ENCODE peak calls at places on chromosome 7, in eight cellular contexts. One of them, this sample, is unnamed.

GRCh38 chr7:4070214-4070613 is 611.9 kb upstream of the FOXK1 start:
- DNase-seq in left cardiac atrium: no peak
- DNase-seq in AG08396: no peak
- DNase-seq in choroid plexus epithelial cell: no peak
- DNase-seq in glomerular endothelial cell: no peak
- DNase-seq in HFF-Myc: no peak
- DNase-seq in AML-193: no peak
- DNase-seq in C1 segment of cervical spinal cord: no peak
- DNase-seq in this sample: no peak

GRCh38 chr7:75888464-75889222 is 9.8 kb downstream of the RHBDD2 start:
- DNase-seq in left cardiac atrium: no peak
- DNase-seq in AG08396: no peak
- DNase-seq in choroid plexus epithelial cell: no peak
- DNase-seq in glomerular endothelial cell: no peak
- DNase-seq in HFF-Myc: no peak
- DNase-seq in AML-193: no peak
- DNase-seq in C1 segment of cervical spinal cord: peak
- DNase-seq in this sample: no peak

GRCh38 chr7:128837521-128837921 is 7.3 kb downstream of the FLNC start:
- DNase-seq in left cardiac atrium: no peak
- DNase-seq in AG08396: no peak
- DNase-seq in choroid plexus epithelial cell: no peak
- DNase-seq in glomerular endothelial cell: no peak
- DNase-seq in HFF-Myc: no peak
- DNase-seq in AML-193: no peak
- DNase-seq in C1 segment of cervical spinal cord: no peak
- DNase-seq in this sample: no peak

GRCh38 chr7:158362912-158363905 is 224.4 kb downstream of the PTPRN2 start:
- DNase-seq in left cardiac atrium: no peak
- DNase-seq in AG08396: no peak
- DNase-seq in choroid plexus epithelial cell: no peak
- DNase-seq in glomerular endothelial cell: no peak
- DNase-seq in HFF-Myc: no peak
- DNase-seq in AML-193: no peak
- DNase-seq in C1 segment of cervical spinal cord: no peak
- DNase-seq in this sample: no peak

GRCh38 chr7:92750440-92750839 is 85.9 kb downstream of the CDK6 start:
- DNase-seq in left cardiac atrium: no peak
- DNase-seq in AG08396: no peak
- DNase-seq in choroid plexus epithelial cell: peak
- DNase-seq in glomerular endothelial cell: no peak
- DNase-seq in HFF-Myc: no peak
- DNase-seq in AML-193: no peak
- DNase-seq in C1 segment of cervical spinal cord: no peak
- DNase-seq in this sample: no peak

GRCh38 chr7:113263749-113264148 is 145.4 kb upstream of the SMIM30 start:
- DNase-seq in left cardiac atrium: no peak
- DNase-seq in AG08396: no peak
- DNase-seq in choroid plexus epithelial cell: no peak
- DNase-seq in glomerular endothelial cell: no peak
- DNase-seq in HFF-Myc: no peak
- DNase-seq in AML-193: no peak
- DNase-seq in C1 segment of cervical spinal cord: no peak
- DNase-seq in this sample: no peak

GRCh38 chr7:69862413-69863064 is 264.3 kb downstream of the AUTS2 start:
- DNase-seq in left cardiac atrium: no peak
- DNase-seq in AG08396: no peak
- DNase-seq in choroid plexus epithelial cell: no peak
- DNase-seq in glomerular endothelial cell: no peak
- DNase-seq in HFF-Myc: no peak
- DNase-seq in AML-193: no peak
- DNase-seq in C1 segment of cervical spinal cord: no peak
- DNase-seq in this sample: no peak

GRCh38 chr7:86469680-86470295 is 173.9 kb upstream of the GRM3 start:
- DNase-seq in left cardiac atrium: peak
- DNase-seq in AG08396: peak
- DNase-seq in choroid plexus epithelial cell: peak
- DNase-seq in glomerular endothelial cell: peak
- DNase-seq in HFF-Myc: peak
- DNase-seq in AML-193: peak
- DNase-seq in C1 segment of cervical spinal cord: peak
- DNase-seq in this sample: no peak

GRCh38 chr7:143407296-143408246 is 1.1 kb downstream of the EPHA1 start:
- DNase-seq in left cardiac atrium: no peak
- DNase-seq in AG08396: no peak
- DNase-seq in choroid plexus epithelial cell: no peak
- DNase-seq in glomerular endothelial cell: no peak
- DNase-seq in HFF-Myc: no peak
- DNase-seq in AML-193: peak
- DNase-seq in C1 segment of cervical spinal cord: no peak
- DNase-seq in this sample: no peak

GRCh38 chr7:101880536-101881443 is 63.4 kb downstream of the CUX1 start:
- DNase-seq in left cardiac atrium: no peak
- DNase-seq in AG08396: no peak
- DNase-seq in choroid plexus epithelial cell: peak
- DNase-seq in glomerular endothelial cell: no peak
- DNase-seq in HFF-Myc: no peak
- DNase-seq in AML-193: no peak
- DNase-seq in C1 segment of cervical spinal cord: no peak
- DNase-seq in this sample: no peak